ENCODE peak calls at places on chromosomes 16 and 17, in seven cellular contexts. N is dermis microvascular lymphatic vessel endothelial cell, F is NCI-H1092 treated with DMSO at 0.1 percent for 48 hours, B is colonic mucosa, L is ACHN, I is LHCN-M2, K is dorsolateral prefrontal cortex. M is an unnamed sample.

GRCh38 chr17:59734226-59734625 is 26.8 kb downstream of the VMP1 start:
- DNase-seq in N (no peak), F (no peak), B (peak), L (no peak), I (no peak), K (no peak), M (no peak)

GRCh38 chr16:30637952-30638351 is 12.8 kb upstream of the PRR14 start:
- DNase-seq in N (no peak), F (peak), B (no peak), L (peak), I (peak), K (no peak), M (no peak)

GRCh38 chr17:77679589-77679988 is 278.9 kb upstream of the TNRC6C start:
- DNase-seq in N (no peak), F (no peak), B (no peak), L (no peak), I (no peak), K (no peak), M (no peak)

GRCh38 chr17:1562178-1562643 is 381 bp downstream of the PITPNA start:
- DNase-seq in N (no peak), F (no peak), B (peak), L (peak), I (no peak), K (no peak), M (no peak)

GRCh38 chr16:1152651-1153259 is at the start of gene CACNA1H:
- DNase-seq in N (no peak), F (no peak), B (no peak), L (no peak), I (no peak), K (no peak), M (no peak)

GRCh38 chr16:29700253-29700987 is 21.4 kb downstream of the QPRT start:
- DNase-seq in N (peak), F (peak), B (peak), L (peak), I (peak), K (peak), M (peak)

GRCh38 chr17:32525116-32525515 is 38.3 kb downstream of the CDK5R1 start:
- DNase-seq in N (no peak), F (no peak), B (no peak), L (no peak), I (peak), K (no peak), M (no peak)

GRCh38 chr17:8849311-8850041 is 18.0 kb downstream of the PIK3R6 start:
- DNase-seq in N (no peak), F (no peak), B (no peak), L (no peak), I (no peak), K (no peak), M (no peak)

M was measured in pulmonary artery endothelial cell.